ENCODE peak calls at places on chromosomes 3 and 15, in ten cellular contexts. Z is cardiac muscle cell; Q is CD4-positive, CD25-positive, alpha-beta regulatory T cell; F is testis; S is HepG2; D is OCI-LY7; Y is effector memory CD4-positive, alpha-beta T cell; G is A673; E is fibroblast of lung; X is thyroid gland. K is an unnamed sample. For H3K9me3, the result is how much of the 10 kb centered on the place peaks cover.

GRCh38 chr15:90165659-90166489 is 35.3 kb upstream of the SEMA4B start:
- DNase-seq in Z (peak), Q (no peak), F (peak), S (peak), D (no peak), Y (no peak), G (peak), E (peak), X (peak), K (no peak)

GRCh38 chr3:133944641-133945441 is 49.2 kb upstream of the RAB6B start:
- DNase-seq in Z (peak), Q (no peak), F (no peak), S (no peak), D (no peak), Y (no peak), G (peak), E (peak), X (no peak), K (no peak)

GRCh38 chr15:74631935-74632560 is 16.4 kb downstream of the CLK3 start:
- DNase-seq in Z (peak), Q (peak), F (peak), S (peak), D (peak), Y (no peak), G (peak), E (peak), X (peak), K (no peak)

GRCh38 chr15:83653639-83654378 is at the start of gene ADAMTSL3:
- DNase-seq in Z (peak), Q (no peak), F (peak), S (no peak), D (no peak), Y (no peak), G (peak), E (peak), X (peak), K (no peak)

GRCh38 chr15:57422113-57422754 is 45.9 kb downstream of the CGNL1 start:
- DNase-seq in Z (no peak), Q (no peak), F (no peak), S (peak), D (no peak), Y (no peak), G (peak), E (no peak), X (no peak), K (no peak)

GRCh38 chr15:70142322-70143191 is 44.8 kb upstream of the TLE3 start:
- DNase-seq in Z (peak), Q (no peak), F (peak), S (no peak), D (no peak), Y (no peak), G (peak), E (peak), X (peak), K (no peak)

GRCh38 chr3:153614563-153614962 is 452.5 kb downstream of the RAP2B start:
- DNase-seq in Z (peak), Q (no peak), F (no peak), S (no peak), D (no peak), Y (no peak), G (peak), E (peak), X (no peak), K (no peak)

GRCh38 chr15:79644091-79644490 is 212.0 kb downstream of the MINAR1 start:
- DNase-seq in Z (peak), Q (peak), F (no peak), S (no peak), D (no peak), Y (no peak), G (peak), E (peak), X (no peak), K (no peak)

GRCh38 chr3:63385629-63386028 is 107.5 kb downstream of the SYNPR start:
- DNase-seq in Z (no peak), Q (no peak), F (no peak), S (no peak), D (no peak), Y (no peak), G (no peak), E (no peak), X (no peak), K (no peak)

GRCh38 chr3:123521179-123521969 is 63.5 kb downstream of the HACD2 start:
- DNase-seq in Z (peak), Q (no peak), F (no peak), S (no peak), D (no peak), Y (no peak), G (peak), E (peak), X (no peak), K (no peak)

GRCh38 chr15:74620636-74621545 is 5.3 kb downstream of the CLK3 start:
- DNase-seq in Z (peak), Q (peak), F (peak), S (peak), D (peak), Y (peak), G (peak), E (peak), X (peak), K (peak)

GRCh38 chr15:57298204-57298603 is 78.1 kb upstream of the CGNL1 start:
- DNase-seq in Z (no peak), Q (no peak), F (no peak), S (no peak), D (no peak), Y (no peak), G (no peak), E (peak), X (no peak), K (no peak)

GRCh38 chr3:64088408-64089136 is 65.3 kb upstream of the PSMD6 start:
- DNase-seq in Z (peak), Q (no peak), F (no peak), S (no peak), D (no peak), Y (no peak), G (peak), E (no peak), X (no peak), K (no peak)

GRCh38 chr3:171806200-171807128 is 3.8 kb downstream of the PLD1 start:
- DNase-seq in Z (peak), Q (peak), F (no peak), S (peak), D (no peak), Y (no peak), G (peak), E (peak), X (no peak), K (no peak)

GRCh38 chr3:49868951-49869454 is 703 bp downstream of the CAMKV start:
- DNase-seq in Z (no peak), Q (no peak), F (no peak), S (no peak), D (no peak), Y (no peak), G (peak), E (no peak), X (no peak), K (no peak)

GRCh38 chr15:101372149-101372577 is 77.1 kb upstream of the SNRPA1 start:
- DNase-seq in Z (peak), Q (no peak), F (no peak), S (no peak), D (no peak), Y (no peak), G (no peak), E (no peak), X (no peak), K (no peak)

GRCh38 chr15:40746916-40747418 is 8.1 kb downstream of the RMDN3 start:
- DNase-seq in Z (peak), Q (no peak), F (no peak), S (no peak), D (no peak), Y (no peak), G (peak), E (no peak), X (no peak), K (no peak)

GRCh38 chr3:153028336-153028735 is 133.7 kb upstream of the RAP2B start:
- DNase-seq in Z (peak), Q (no peak), F (no peak), S (no peak), D (no peak), Y (no peak), G (peak), E (peak), X (no peak), K (no peak)

GRCh38 chr3:23232016-23232415 is 28.9 kb downstream of the UBE2E2 start:
- DNase-seq in Z (peak), Q (no peak), F (no peak), S (no peak), D (no peak), Y (no peak), G (no peak), E (peak), X (no peak), K (no peak)

GRCh38 chr3:127396473-127396872 is 108.6 kb upstream of the PRR20G start:
- DNase-seq in Z (no peak), Q (no peak), F (no peak), S (no peak), D (no peak), Y (no peak), G (peak), E (no peak), X (no peak), K (no peak)

GRCh38 chr3:158727499-158728377 is 4.5 kb downstream of the RARRES1 start:
- DNase-seq in Z (peak), Q (peak), F (peak), S (peak), D (peak), Y (no peak), G (peak), E (peak), X (peak), K (peak)

GRCh38 chr3:100221159-100221558 is 39.6 kb upstream of the TBC1D23 start:
- DNase-seq in Z (no peak), Q (no peak), F (no peak), S (no peak), D (no peak), Y (no peak), G (no peak), E (no peak), X (no peak), K (no peak)

GRCh38 chr3:171115667-171116066 is 89.1 kb upstream of the SLC2A2 start:
- DNase-seq in Z (no peak), Q (no peak), F (no peak), S (no peak), D (no peak), Y (no peak), G (no peak), E (no peak), X (no peak), K (no peak)

GRCh38 chr3:20905210-20905805 is 719.3 kb upstream of the SGO1 start:
- DNase-seq in Z (peak), Q (no peak), F (no peak), S (no peak), D (no peak), Y (no peak), G (no peak), E (no peak), X (no peak), K (no peak)

GRCh38 chr3:143559291-143559690 is 289.0 kb downstream of the SLC9A9 start:
- DNase-seq in Z (peak), Q (no peak), F (no peak), S (no peak), D (no peak), Y (no peak), G (no peak), E (no peak), X (no peak), K (no peak)

GRCh38 chr3:130395916-130396315 is 50.4 kb downstream of the COL6A5 start:
- DNase-seq in Z (peak), Q (no peak), F (no peak), S (peak), D (no peak), Y (no peak), G (peak), E (peak), X (no peak), K (no peak)

GRCh38 chr15:82105458-82106205 is 59.8 kb upstream of the MEX3B start:
- DNase-seq in Z (peak), Q (no peak), F (peak), S (peak), D (no peak), Y (no peak), G (no peak), E (peak), X (peak), K (no peak)

GRCh38 chr15:38504680-38505467 is 50.9 kb downstream of the FAM98B start:
- DNase-seq in Z (no peak), Q (no peak), F (no peak), S (no peak), D (no peak), Y (no peak), G (no peak), E (peak), X (no peak), K (no peak)

GRCh38 chr15:37900286-37901221 is 33.9 kb upstream of the TMCO5A start:
- DNase-seq in Z (peak), Q (no peak), F (no peak), S (no peak), D (no peak), Y (no peak), G (peak), E (peak), X (no peak), K (no peak)

GRCh38 chr15:68935400-68935937 is 5.1 kb downstream of the SPESP1 start:
- DNase-seq in Z (no peak), Q (no peak), F (no peak), S (no peak), D (no peak), Y (no peak), G (no peak), E (no peak), X (no peak), K (no peak)

GRCh38 chr15:68555348-68556037 is 23.3 kb upstream of the CORO2B start:
- DNase-seq in Z (no peak), Q (no peak), F (no peak), S (no peak), D (no peak), Y (no peak), G (no peak), E (no peak), X (no peak), K (no peak)

GRCh38 chr3:16369247-16369646 is 104.2 kb downstream of the OXNAD1 start:
- DNase-seq in Z (no peak), Q (no peak), F (no peak), S (no peak), D (no peak), Y (no peak), G (no peak), E (peak), X (no peak), K (no peak)

GRCh38 chr15:100714749-100715342 is 112.5 kb downstream of the ASB7 start:
- DNase-seq in Z (no peak), Q (no peak), F (no peak), S (no peak), D (no peak), Y (no peak), G (no peak), E (no peak), X (peak), K (no peak)

GRCh38 chr3:112579232-112579631 is 17.4 kb downstream of the SLC35A5 start:
- DNase-seq in Z (no peak), Q (no peak), F (no peak), S (no peak), D (peak), Y (no peak), G (no peak), E (no peak), X (no peak), K (no peak)

GRCh38 chr3:8767181-8767666 is 2.2 kb downstream of the OXTR start:
- DNase-seq in Z (no peak), Q (no peak), F (no peak), S (no peak), D (no peak), Y (no peak), G (no peak), E (peak), X (no peak), K (no peak)

GRCh38 chr3:16864610-16865313 is 20.0 kb upstream of the PLCL2 start:
- DNase-seq in Z (peak), Q (no peak), F (no peak), S (peak), D (no peak), Y (no peak), G (peak), E (peak), X (no peak), K (no peak)

GRCh38 chr3:158095302-158095997 is 10.8 kb downstream of the SHOX2 start:
- DNase-seq in Z (no peak), Q (no peak), F (no peak), S (no peak), D (no peak), Y (no peak), G (no peak), E (no peak), X (no peak), K (no peak)

DNA sequence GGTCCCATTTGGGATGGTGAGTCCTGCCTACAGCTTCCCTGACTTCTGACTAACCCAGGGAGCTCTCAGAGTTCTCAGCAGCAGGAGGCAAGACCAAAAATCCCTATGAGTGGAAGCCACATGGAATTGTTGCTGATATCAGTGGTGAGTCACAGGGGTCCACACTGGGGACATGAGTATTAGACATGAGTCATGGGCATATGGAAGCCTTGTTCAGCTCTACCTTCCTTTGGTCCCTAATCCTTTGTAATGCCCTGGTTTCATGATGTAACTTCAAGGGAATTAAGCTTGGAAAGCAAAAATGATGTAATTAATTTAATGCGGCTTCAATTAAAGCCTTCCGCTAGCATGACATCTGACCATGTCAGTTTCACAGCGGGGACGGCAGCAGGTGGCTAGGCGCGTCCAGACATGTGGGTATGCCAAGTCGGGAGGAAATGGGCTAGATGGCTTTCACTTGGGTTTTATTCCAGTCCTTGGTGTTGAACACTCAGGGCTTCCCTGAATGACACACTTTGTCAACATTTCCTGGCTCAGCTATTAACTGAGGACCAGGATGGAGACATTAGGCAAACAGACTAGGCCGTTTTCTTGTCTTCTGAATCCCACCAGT is 176.1 kb upstream of the RGMA start:
- DNase-seq in Z (no peak), Q (no peak), F (no peak), S (peak), D (no peak), Y (no peak), G (peak), E (peak), X (no peak), K (no peak)
- H3K9me3 ChIP-seq in Z (under half), Q (under half), F (under half), S (under half), D (under half), Y (under half), G (under half), E (under half), X (under half), K (under half)

GRCh38 chr3:147409143-147410121 is at the start of gene ZIC1:
- DNase-seq in Z (no peak), Q (no peak), F (peak), S (no peak), D (no peak), Y (no peak), G (no peak), E (peak), X (no peak), K (no peak)

GRCh38 chr3:147407107-147407494 is 758 bp upstream of the ZIC4 start:
- DNase-seq in Z (no peak), Q (no peak), F (no peak), S (no peak), D (no peak), Y (no peak), G (no peak), E (no peak), X (no peak), K (no peak)

GRCh38 chr3:147407495-147408179 is 1.3 kb upstream of the ZIC4 start:
- DNase-seq in Z (no peak), Q (no peak), F (no peak), S (no peak), D (no peak), Y (no peak), G (no peak), E (no peak), X (no peak), K (no peak)

GRCh38 chr3:147410126-147410517 is 957 bp downstream of the ZIC1 start:
- DNase-seq in Z (no peak), Q (no peak), F (no peak), S (no peak), D (no peak), Y (no peak), G (no peak), E (no peak), X (no peak), K (no peak)

GRCh38 chr3:147408180-147409105 is 722 bp upstream of the ZIC1 start:
- DNase-seq in Z (no peak), Q (no peak), F (no peak), S (no peak), D (no peak), Y (no peak), G (no peak), E (no peak), X (no peak), K (no peak)
- H3K9me3 ChIP-seq in Z (under half), Q (under half), F (under half), S (under half), D (under half), Y (under half), G (under half), E (under half), X (under half), K (under half)

GRCh38 chr3:58898513-58898912 is 151.3 kb downstream of the CFAP20DC start:
- DNase-seq in Z (no peak), Q (peak), F (no peak), S (no peak), D (no peak), Y (no peak), G (no peak), E (no peak), X (no peak), K (no peak)

GRCh38 chr3:58899159-58899952 is 150.5 kb downstream of the CFAP20DC start:
- DNase-seq in Z (peak), Q (peak), F (no peak), S (no peak), D (no peak), Y (no peak), G (no peak), E (peak), X (peak), K (no peak)

GRCh38 chr3:58899953-58900298 is 149.9 kb downstream of the CFAP20DC start:
- DNase-seq in Z (no peak), Q (no peak), F (no peak), S (no peak), D (no peak), Y (no peak), G (no peak), E (peak), X (no peak), K (no peak)

DNA sequence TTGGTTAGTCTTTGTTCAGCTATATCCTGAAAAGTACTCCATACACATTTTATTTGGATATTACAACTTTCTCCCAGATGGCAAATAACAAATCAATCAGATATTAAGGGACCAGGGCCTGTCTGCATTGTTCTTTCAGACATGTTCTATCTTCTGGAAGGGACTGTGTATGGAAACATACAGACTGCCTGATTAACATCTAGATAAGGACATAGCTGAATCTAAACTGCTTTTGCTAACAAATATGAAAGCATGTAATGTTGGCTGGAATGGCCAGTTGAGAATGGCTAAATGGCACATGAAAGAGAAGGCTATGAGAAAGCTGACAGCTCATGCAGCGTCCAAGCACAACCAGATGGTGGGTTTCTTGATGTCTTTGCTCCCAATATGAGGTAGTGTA is 149.5 kb downstream of the CFAP20DC start:
- DNase-seq in Z (no peak), Q (no peak), F (no peak), S (no peak), D (no peak), Y (no peak), G (no peak), E (no peak), X (no peak), K (no peak)
- H3K9me3 ChIP-seq in Z (under half), Q (under half), F (under half), S (under half), D (under half), Y (under half), G (under half), E (under half), X (under half), K (under half)

GRCh38 chr3:197237897-197238296 is 60.5 kb downstream of the DLG1 start:
- DNase-seq in Z (no peak), Q (no peak), F (no peak), S (no peak), D (no peak), Y (no peak), G (no peak), E (no peak), X (no peak), K (no peak)
- H3K9me3 ChIP-seq in Z (under half), Q (under half), F (under half), S (under half), D (under half), Y (under half), G (under half), E (under half), X (under half), K (under half)

GRCh38 chr3:46824561-46824960 is 38.7 kb downstream of the MYL3 start:
- DNase-seq in Z (no peak), Q (no peak), F (no peak), S (no peak), D (no peak), Y (no peak), G (peak), E (no peak), X (no peak), K (no peak)

GRCh38 chr3:46821553-46821952 is 41.7 kb downstream of the MYL3 start:
- DNase-seq in Z (no peak), Q (no peak), F (no peak), S (no peak), D (no peak), Y (no peak), G (no peak), E (no peak), X (no peak), K (no peak)

GRCh38 chr3:46829699-46830208 is 33.5 kb downstream of the MYL3 start:
- DNase-seq in Z (no peak), Q (peak), F (no peak), S (no peak), D (no peak), Y (no peak), G (no peak), E (no peak), X (no peak), K (no peak)

GRCh38 chr3:46820852-46821251 is 42.4 kb downstream of the MYL3 start:
- DNase-seq in Z (no peak), Q (no peak), F (no peak), S (no peak), D (no peak), Y (no peak), G (no peak), E (no peak), X (no peak), K (no peak)

GRCh38 chr3:46825450-46825849 is 37.8 kb downstream of the MYL3 start:
- DNase-seq in Z (peak), Q (no peak), F (no peak), S (no peak), D (no peak), Y (no peak), G (no peak), E (no peak), X (no peak), K (no peak)
- H3K9me3 ChIP-seq in Z (under half), Q (under half), F (under half), S (under half), D (under half), Y (under half), G (under half), E (under half), X (under half), K (under half)

K was measured in T-helper 17 cell.